ENCODE peak calls at places on chromosome 6, in six cellular contexts. L is GM12878, G is HepG2, M is SK-N-SH, W is H1, X is HCT116. K is an unnamed sample.

GRCh38 chr6:144405173-144405572 is 120.0 kb downstream of the UTRN start:
- DNase-seq in W (no peak), G (no peak), L (no peak), X (no peak), M (no peak), K (no peak)

GRCh38 chr6:152147269-152147668 is 339.8 kb downstream of the ESR1 start:
- DNase-seq in G (no peak), L (no peak), M (no peak), X (no peak), W (no peak), K (no peak)

GRCh38 chr6:14612016-14612415 is 494.4 kb downstream of the CD83 start:
- DNase-seq in M (no peak), X (no peak), W (no peak), G (no peak), L (no peak), K (no peak)

GRCh38 chr6:137799950-137800568 is 67.0 kb upstream of the TNFAIP3 start:
- DNase-seq in L (no peak), G (peak), M (peak), W (no peak), X (peak), K (no peak)

GRCh38 chr6:64085126-64085525 is 449.5 kb downstream of the PHF3 start:
- DNase-seq in W (no peak), X (no peak), G (no peak), L (no peak), M (no peak), K (no peak)

GRCh38 chr6:44655368-44656342 is 268.1 kb downstream of the CDC5L start:
- DNase-seq in W (peak), G (peak), L (no peak), X (peak), M (peak), K (no peak)

GRCh38 chr6:13026100-13026499 is 302.2 kb downstream of the TBC1D7 start:
- DNase-seq in M (no peak), L (no peak), G (no peak), W (no peak), X (no peak), K (no peak)

GRCh38 chr6:39192736-39193135 is 36.5 kb downstream of the KCNK5 start:
- DNase-seq in L (no peak), M (no peak), W (no peak), X (no peak), G (no peak), K (no peak)

GRCh38 chr6:27138837-27139752 is 108.4 kb upstream of the PRSS16 start:
- DNase-seq in M (peak), W (peak), X (no peak), L (peak), G (no peak), K (no peak)

GRCh38 chr6:53233309-53233708 is 84.7 kb upstream of the GCM1 start:
- DNase-seq in W (no peak), M (no peak), L (no peak), X (no peak), G (no peak), K (no peak)

GRCh38 chr6:83867527-83868161 is 8.2 kb downstream of the CYB5R4 start:
- DNase-seq in L (no peak), M (no peak), X (peak), W (no peak), G (no peak), K (peak)

GRCh38 chr6:83867043-83867442 is 7.6 kb downstream of the CYB5R4 start:
- DNase-seq in X (no peak), L (no peak), G (no peak), M (no peak), W (no peak), K (no peak)

GRCh38 chr6:83872386-83873118 is 13.1 kb downstream of the CYB5R4 start:
- DNase-seq in M (no peak), G (no peak), W (no peak), X (no peak), L (no peak), K (no peak)

GRCh38 chr6:83870649-83871048 is 11.2 kb downstream of the CYB5R4 start:
- DNase-seq in W (no peak), X (no peak), M (no peak), L (no peak), G (peak), K (no peak)

GRCh38 chr6:83868639-83869038 is 9.2 kb downstream of the CYB5R4 start:
- DNase-seq in G (no peak), W (no peak), M (no peak), L (no peak), X (no peak), K (no peak)
- TF ChIP-seq SIN3A in G (no peak), W (no peak), M (no peak), L (no peak), X (no peak), K (no peak)

GRCh38 chr6:135053433-135053832 is 1.2 kb downstream of the HBS1L start:
- DNase-seq in M (no peak), L (no peak), G (no peak), W (no peak), X (no peak), K (no peak)
- H3K27ac ChIP-seq in M (no peak), L (peak), G (peak), W (no peak), X (no peak), K (peak)

DNA sequence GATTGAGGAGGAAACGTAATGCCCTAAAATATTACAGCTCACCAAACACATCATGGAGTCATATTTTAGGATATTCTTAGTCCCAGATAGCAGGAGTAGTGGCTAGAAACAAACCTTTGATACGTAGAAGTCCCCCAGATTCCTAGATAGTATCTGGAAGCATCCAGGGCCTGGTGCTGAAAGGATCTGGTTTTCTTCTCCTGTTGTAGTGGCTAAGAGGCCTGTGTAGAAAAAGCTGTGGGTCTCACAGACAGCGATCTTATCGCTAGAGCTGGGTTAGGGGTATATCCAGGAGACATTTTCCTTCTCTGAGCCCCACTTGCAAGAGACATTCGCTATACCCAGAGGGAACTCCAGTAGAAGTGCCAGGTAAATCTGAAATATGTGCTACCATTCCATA is 139.9 kb downstream of the KCNQ5 start:
- DNase-seq in X (no peak), M (peak), W (no peak), L (no peak), G (no peak), K (no peak)
- TF ChIP-seq SIN3A in X (no peak), M (no peak), W (no peak), L (no peak), G (no peak), K (no peak)

GRCh38 chr6:130041594-130041993 is 23.2 kb downstream of the L3MBTL3 start:
- DNase-seq in W (no peak), G (no peak), X (no peak), M (no peak), L (no peak), K (no peak)

GRCh38 chr6:130034815-130035146 is 16.4 kb downstream of the L3MBTL3 start:
- DNase-seq in G (no peak), W (no peak), X (no peak), L (no peak), M (no peak), K (no peak)

GRCh38 chr6:130033999-130034814 is 15.8 kb downstream of the L3MBTL3 start:
- DNase-seq in M (no peak), X (peak), L (no peak), G (no peak), W (no peak), K (no peak)

GRCh38 chr6:130035211-130035610 is 16.8 kb downstream of the L3MBTL3 start:
- DNase-seq in L (no peak), W (no peak), G (no peak), X (no peak), M (no peak), K (no peak)

GRCh38 chr6:130037207-130037811 is 18.9 kb downstream of the L3MBTL3 start:
- DNase-seq in L (no peak), X (no peak), W (no peak), M (peak), G (no peak), K (no peak)
- H3K27ac ChIP-seq in L (no peak), X (no peak), W (no peak), M (no peak), G (no peak), K (no peak)

GRCh38 chr6:38141045-38141444 is 321.5 kb downstream of the ZFAND3 start:
- DNase-seq in X (no peak), L (no peak), M (no peak), W (no peak), G (peak), K (no peak)
- TF ChIP-seq SIN3A in X (no peak), L (no peak), M (no peak), W (no peak), G (no peak), K (no peak)

GRCh38 chr6:112883095-112883494 is 536.0 kb downstream of the RFPL4B start:
- DNase-seq in L (no peak), G (no peak), W (no peak), M (no peak), X (no peak), K (no peak)

GRCh38 chr6:112881027-112881426 is 533.9 kb downstream of the RFPL4B start:
- DNase-seq in G (no peak), L (no peak), X (no peak), W (no peak), M (no peak), K (no peak)

GRCh38 chr6:112881828-112882227 is 534.7 kb downstream of the RFPL4B start:
- DNase-seq in G (no peak), W (no peak), M (no peak), X (no peak), L (no peak), K (no peak)

GRCh38 chr6:112879920-112880413 is 532.8 kb downstream of the RFPL4B start:
- DNase-seq in G (peak), M (no peak), L (no peak), W (peak), X (no peak), K (no peak)

GRCh38 chr6:112882381-112882780 is 535.3 kb downstream of the RFPL4B start:
- DNase-seq in M (no peak), G (no peak), X (no peak), W (no peak), L (no peak), K (no peak)
- H3K27ac ChIP-seq in M (peak), G (no peak), X (no peak), W (no peak), L (no peak), K (no peak)